ENCODE peak calls at places on chromosomes 16 and 17, in seven cellular contexts. One of them, this sample, is unnamed.

GRCh38 chr16:49036126-49036525 is 245.5 kb downstream of the CBLN1 start:
- DNase-seq in colonic mucosa: no peak
- DNase-seq in sigmoid colon: no peak
- DNase-seq in AG04450: no peak
- DNase-seq in RWPE1: no peak
- DNase-seq in CD8-positive, alpha-beta T cell: no peak
- DNase-seq in dorsolateral prefrontal cortex: no peak
- DNase-seq in this sample: no peak

GRCh38 chr16:11291021-11291716 is 10.0 kb upstream of the PRM1 start:
- DNase-seq in CD8-positive, alpha-beta T cell: no peak
- DNase-seq in sigmoid colon: no peak
- DNase-seq in AG04450: no peak
- DNase-seq in dorsolateral prefrontal cortex: no peak
- DNase-seq in RWPE1: no peak
- DNase-seq in colonic mucosa: no peak
- DNase-seq in this sample: no peak

GRCh38 chr17:37146578-37147119 is 197.9 kb downstream of the AATF start:
- DNase-seq in AG04450: no peak
- DNase-seq in colonic mucosa: no peak
- DNase-seq in CD8-positive, alpha-beta T cell: no peak
- DNase-seq in sigmoid colon: no peak
- DNase-seq in dorsolateral prefrontal cortex: no peak
- DNase-seq in RWPE1: no peak
- DNase-seq in this sample: no peak

GRCh38 chr17:81665205-81666091 is 957 bp downstream of the OXLD1 start:
- DNase-seq in CD8-positive, alpha-beta T cell: peak
- DNase-seq in dorsolateral prefrontal cortex: peak
- DNase-seq in RWPE1: peak
- DNase-seq in sigmoid colon: peak
- DNase-seq in colonic mucosa: peak
- DNase-seq in AG04450: no peak
- DNase-seq in this sample: peak

GRCh38 chr16:58507195-58507962 is 7.4 kb downstream of the NDRG4 start:
- DNase-seq in sigmoid colon: peak
- DNase-seq in dorsolateral prefrontal cortex: peak
- DNase-seq in RWPE1: no peak
- DNase-seq in AG04450: no peak
- DNase-seq in CD8-positive, alpha-beta T cell: no peak
- DNase-seq in colonic mucosa: no peak
- DNase-seq in this sample: no peak

GRCh38 chr16:69319826-69320730 is 8.9 kb downstream of the VPS4A start:
- DNase-seq in sigmoid colon: peak
- DNase-seq in CD8-positive, alpha-beta T cell: no peak
- DNase-seq in dorsolateral prefrontal cortex: no peak
- DNase-seq in RWPE1: no peak
- DNase-seq in AG04450: no peak
- DNase-seq in colonic mucosa: no peak
- DNase-seq in this sample: no peak

GRCh38 chr17:16922386-16923096 is 49.4 kb downstream of the TNFRSF13B start:
- DNase-seq in AG04450: no peak
- DNase-seq in RWPE1: no peak
- DNase-seq in colonic mucosa: no peak
- DNase-seq in CD8-positive, alpha-beta T cell: no peak
- DNase-seq in sigmoid colon: no peak
- DNase-seq in dorsolateral prefrontal cortex: no peak
- DNase-seq in this sample: no peak

GRCh38 chr17:73647331-73647730 is 3.1 kb upstream of the SDK2 start:
- DNase-seq in dorsolateral prefrontal cortex: no peak
- DNase-seq in CD8-positive, alpha-beta T cell: no peak
- DNase-seq in sigmoid colon: no peak
- DNase-seq in RWPE1: no peak
- DNase-seq in AG04450: no peak
- DNase-seq in colonic mucosa: no peak
- DNase-seq in this sample: no peak

GRCh38 chr17:64585146-64585545 is 77.0 kb downstream of the SMURF2 start:
- DNase-seq in AG04450: no peak
- DNase-seq in sigmoid colon: no peak
- DNase-seq in dorsolateral prefrontal cortex: no peak
- DNase-seq in colonic mucosa: no peak
- DNase-seq in RWPE1: no peak
- DNase-seq in CD8-positive, alpha-beta T cell: no peak
- DNase-seq in this sample: no peak

GRCh38 chr17:47367257-47367656 is 43.5 kb downstream of the EFCAB13 start:
- DNase-seq in colonic mucosa: no peak
- DNase-seq in dorsolateral prefrontal cortex: no peak
- DNase-seq in RWPE1: no peak
- DNase-seq in sigmoid colon: no peak
- DNase-seq in CD8-positive, alpha-beta T cell: no peak
- DNase-seq in AG04450: no peak
- DNase-seq in this sample: no peak

GRCh38 chr16:50502616-50503000 is 45.6 kb upstream of the NKD1 start:
- DNase-seq in dorsolateral prefrontal cortex: no peak
- DNase-seq in colonic mucosa: no peak
- DNase-seq in sigmoid colon: no peak
- DNase-seq in CD8-positive, alpha-beta T cell: no peak
- DNase-seq in RWPE1: no peak
- DNase-seq in AG04450: no peak
- DNase-seq in this sample: no peak

GRCh38 chr16:87328846-87329245 is 11.7 kb upstream of the C16orf95 start:
- DNase-seq in RWPE1: no peak
- DNase-seq in CD8-positive, alpha-beta T cell: no peak
- DNase-seq in sigmoid colon: no peak
- DNase-seq in colonic mucosa: no peak
- DNase-seq in AG04450: no peak
- DNase-seq in dorsolateral prefrontal cortex: peak
- DNase-seq in this sample: no peak

GRCh38 chr17:6110592-6110991 is 40.4 kb downstream of the WSCD1 start:
- DNase-seq in sigmoid colon: no peak
- DNase-seq in CD8-positive, alpha-beta T cell: no peak
- DNase-seq in dorsolateral prefrontal cortex: no peak
- DNase-seq in colonic mucosa: peak
- DNase-seq in RWPE1: peak
- DNase-seq in AG04450: no peak
- DNase-seq in this sample: no peak

GRCh38 chr17:55699178-55699865 is 23.3 kb downstream of the TMEM100 start:
- DNase-seq in sigmoid colon: no peak
- DNase-seq in RWPE1: no peak
- DNase-seq in AG04450: no peak
- DNase-seq in CD8-positive, alpha-beta T cell: no peak
- DNase-seq in colonic mucosa: no peak
- DNase-seq in dorsolateral prefrontal cortex: no peak
- DNase-seq in this sample: no peak

GRCh38 chr17:49637050-49637449 is 40.8 kb downstream of the SPOP start:
- DNase-seq in sigmoid colon: no peak
- DNase-seq in dorsolateral prefrontal cortex: no peak
- DNase-seq in AG04450: no peak
- DNase-seq in colonic mucosa: no peak
- DNase-seq in CD8-positive, alpha-beta T cell: no peak
- DNase-seq in RWPE1: no peak
- DNase-seq in this sample: peak

GRCh38 chr16:30033270-30033669 is 2.2 kb upstream of the TLCD3B start:
- DNase-seq in dorsolateral prefrontal cortex: no peak
- DNase-seq in AG04450: no peak
- DNase-seq in RWPE1: no peak
- DNase-seq in colonic mucosa: no peak
- DNase-seq in CD8-positive, alpha-beta T cell: no peak
- DNase-seq in sigmoid colon: no peak
- DNase-seq in this sample: no peak

GRCh38 chr17:49849711-49850610 is 2.1 kb upstream of the TAC4 start:
- DNase-seq in colonic mucosa: no peak
- DNase-seq in dorsolateral prefrontal cortex: no peak
- DNase-seq in AG04450: no peak
- DNase-seq in CD8-positive, alpha-beta T cell: no peak
- DNase-seq in RWPE1: no peak
- DNase-seq in sigmoid colon: peak
- DNase-seq in this sample: no peak

GRCh38 chr16:27253526-27253930 is 15.0 kb downstream of the NSMCE1 start:
- DNase-seq in colonic mucosa: no peak
- DNase-seq in RWPE1: peak
- DNase-seq in CD8-positive, alpha-beta T cell: no peak
- DNase-seq in dorsolateral prefrontal cortex: no peak
- DNase-seq in AG04450: peak
- DNase-seq in sigmoid colon: no peak
- DNase-seq in this sample: peak

GRCh38 chr16:30183961-30184429 is 593 bp downstream of the CORO1A start:
- DNase-seq in RWPE1: no peak
- DNase-seq in dorsolateral prefrontal cortex: no peak
- DNase-seq in AG04450: no peak
- DNase-seq in colonic mucosa: peak
- DNase-seq in sigmoid colon: peak
- DNase-seq in CD8-positive, alpha-beta T cell: peak
- DNase-seq in this sample: no peak

GRCh38 chr17:36705651-36706436 is 104.5 kb downstream of the MRM1 start:
- DNase-seq in colonic mucosa: peak
- DNase-seq in dorsolateral prefrontal cortex: no peak
- DNase-seq in CD8-positive, alpha-beta T cell: peak
- DNase-seq in AG04450: no peak
- DNase-seq in sigmoid colon: no peak
- DNase-seq in RWPE1: peak
- DNase-seq in this sample: peak

GRCh38 chr17:48625502-48626201 is 506 bp downstream of the HOXB9 start:
- DNase-seq in sigmoid colon: no peak
- DNase-seq in dorsolateral prefrontal cortex: no peak
- DNase-seq in colonic mucosa: peak
- DNase-seq in RWPE1: peak
- DNase-seq in CD8-positive, alpha-beta T cell: peak
- DNase-seq in AG04450: no peak
- DNase-seq in this sample: no peak

GRCh38 chr16:3503513-3503912 is 2.7 kb downstream of the CLUAP1 start:
- DNase-seq in RWPE1: no peak
- DNase-seq in sigmoid colon: peak
- DNase-seq in AG04450: no peak
- DNase-seq in colonic mucosa: no peak
- DNase-seq in dorsolateral prefrontal cortex: no peak
- DNase-seq in CD8-positive, alpha-beta T cell: peak
- DNase-seq in this sample: no peak

GRCh38 chr17:79812969-79813825 is 16.3 kb upstream of the CBX8 start:
- DNase-seq in sigmoid colon: no peak
- DNase-seq in RWPE1: no peak
- DNase-seq in colonic mucosa: no peak
- DNase-seq in dorsolateral prefrontal cortex: no peak
- DNase-seq in AG04450: no peak
- DNase-seq in CD8-positive, alpha-beta T cell: no peak
- DNase-seq in this sample: no peak

DNA sequence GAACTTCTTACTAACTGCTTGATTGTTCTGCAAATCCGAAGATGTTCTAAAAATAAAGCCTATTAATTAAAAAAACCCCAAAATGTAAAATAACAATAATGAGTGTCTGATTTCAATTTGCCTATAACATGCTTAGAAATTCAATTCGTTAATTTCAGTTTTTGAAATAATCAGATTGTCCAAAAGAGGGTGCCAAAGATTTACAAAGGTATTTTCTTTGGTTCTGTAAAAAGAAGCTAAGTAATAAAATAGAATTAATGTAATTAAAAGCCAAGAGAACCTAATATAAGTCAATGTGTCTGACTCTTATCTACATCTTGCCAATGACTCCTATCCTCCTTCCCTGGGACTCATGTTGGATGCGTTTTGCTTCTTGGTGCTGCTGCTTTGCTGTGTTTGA is 75.0 kb upstream of the CPHXL start:
- DNase-seq in sigmoid colon: no peak
- DNase-seq in AG04450: no peak
- DNase-seq in CD8-positive, alpha-beta T cell: no peak
- DNase-seq in RWPE1: no peak
- DNase-seq in colonic mucosa: no peak
- DNase-seq in dorsolateral prefrontal cortex: no peak
- DNase-seq in this sample: no peak
- TF ChIP-seq CTCF in sigmoid colon: no peak
- TF ChIP-seq CTCF in AG04450: peak
- TF ChIP-seq CTCF in CD8-positive, alpha-beta T cell: no peak
- TF ChIP-seq CTCF in RWPE1: peak
- TF ChIP-seq CTCF in colonic mucosa: no peak
- TF ChIP-seq CTCF in dorsolateral prefrontal cortex: peak
- TF ChIP-seq CTCF in this sample: no peak

GRCh38 chr17:43381621-43382020 is 17.2 kb upstream of the ARL4D start:
- DNase-seq in AG04450: no peak
- DNase-seq in CD8-positive, alpha-beta T cell: no peak
- DNase-seq in colonic mucosa: no peak
- DNase-seq in RWPE1: no peak
- DNase-seq in dorsolateral prefrontal cortex: no peak
- DNase-seq in sigmoid colon: no peak
- DNase-seq in this sample: no peak

GRCh38 chr17:43383372-43383771 is 15.4 kb upstream of the ARL4D start:
- DNase-seq in RWPE1: no peak
- DNase-seq in sigmoid colon: no peak
- DNase-seq in dorsolateral prefrontal cortex: no peak
- DNase-seq in CD8-positive, alpha-beta T cell: no peak
- DNase-seq in colonic mucosa: no peak
- DNase-seq in AG04450: no peak
- DNase-seq in this sample: no peak

GRCh38 chr17:43381204-43381603 is 17.6 kb upstream of the ARL4D start:
- DNase-seq in AG04450: no peak
- DNase-seq in sigmoid colon: no peak
- DNase-seq in RWPE1: no peak
- DNase-seq in CD8-positive, alpha-beta T cell: no peak
- DNase-seq in colonic mucosa: no peak
- DNase-seq in dorsolateral prefrontal cortex: no peak
- DNase-seq in this sample: no peak

GRCh38 chr17:43383826-43384475 is 14.8 kb upstream of the ARL4D start:
- DNase-seq in CD8-positive, alpha-beta T cell: no peak
- DNase-seq in colonic mucosa: no peak
- DNase-seq in RWPE1: no peak
- DNase-seq in sigmoid colon: no peak
- DNase-seq in dorsolateral prefrontal cortex: no peak
- DNase-seq in AG04450: no peak
- DNase-seq in this sample: no peak

DNA sequence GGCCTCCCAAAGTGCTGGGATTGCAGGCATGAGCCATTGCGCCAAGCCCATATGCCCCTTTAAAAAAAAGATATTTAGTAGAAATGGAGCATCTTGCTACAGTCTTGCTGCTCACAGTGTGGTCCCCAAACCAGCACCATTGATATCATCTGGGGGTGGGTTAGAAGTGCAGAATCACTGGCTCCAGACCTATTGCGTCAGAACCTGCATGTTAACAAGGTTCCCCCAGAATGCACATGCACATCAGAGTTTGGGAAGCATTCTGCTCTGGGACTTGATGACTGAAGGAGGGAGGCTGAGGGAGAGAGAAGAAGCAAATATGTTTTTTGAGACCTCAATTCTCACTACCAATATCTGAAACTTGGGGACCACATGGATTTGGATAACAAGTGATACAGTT is 16.0 kb upstream of the ARL4D start:
- DNase-seq in RWPE1: no peak
- DNase-seq in dorsolateral prefrontal cortex: no peak
- DNase-seq in sigmoid colon: no peak
- DNase-seq in CD8-positive, alpha-beta T cell: no peak
- DNase-seq in colonic mucosa: no peak
- DNase-seq in AG04450: no peak
- DNase-seq in this sample: no peak
- TF ChIP-seq CTCF in RWPE1: no peak
- TF ChIP-seq CTCF in dorsolateral prefrontal cortex: no peak
- TF ChIP-seq CTCF in sigmoid colon: no peak
- TF ChIP-seq CTCF in CD8-positive, alpha-beta T cell: no peak
- TF ChIP-seq CTCF in colonic mucosa: no peak
- TF ChIP-seq CTCF in AG04450: no peak
- TF ChIP-seq CTCF in this sample: no peak

GRCh38 chr17:75289122-75289831 is at the start of gene SLC25A19:
- DNase-seq in CD8-positive, alpha-beta T cell: peak
- DNase-seq in colonic mucosa: peak
- DNase-seq in AG04450: peak
- DNase-seq in RWPE1: peak
- DNase-seq in dorsolateral prefrontal cortex: peak
- DNase-seq in sigmoid colon: peak
- DNase-seq in this sample: peak
- TF ChIP-seq CTCF in CD8-positive, alpha-beta T cell: no peak
- TF ChIP-seq CTCF in colonic mucosa: no peak
- TF ChIP-seq CTCF in AG04450: no peak
- TF ChIP-seq CTCF in RWPE1: peak
- TF ChIP-seq CTCF in dorsolateral prefrontal cortex: no peak
- TF ChIP-seq CTCF in sigmoid colon: no peak
- TF ChIP-seq CTCF in this sample: no peak

GRCh38 chr16:56589141-56590039 is at the start of gene MT3:
- DNase-seq in CD8-positive, alpha-beta T cell: no peak
- DNase-seq in dorsolateral prefrontal cortex: peak
- DNase-seq in RWPE1: no peak
- DNase-seq in sigmoid colon: no peak
- DNase-seq in AG04450: no peak
- DNase-seq in colonic mucosa: peak
- DNase-seq in this sample: no peak
- TF ChIP-seq CTCF in CD8-positive, alpha-beta T cell: no peak
- TF ChIP-seq CTCF in dorsolateral prefrontal cortex: peak
- TF ChIP-seq CTCF in RWPE1: peak
- TF ChIP-seq CTCF in sigmoid colon: no peak
- TF ChIP-seq CTCF in AG04450: no peak
- TF ChIP-seq CTCF in colonic mucosa: no peak
- TF ChIP-seq CTCF in this sample: no peak

This sample was measured in fibroblast of pulmonary artery.